ENCODE peak calls at places on chromosomes 11 and 22, in nine cellular contexts. One of them, this sample, is unnamed.

GRCh38 chr11:65559535-65559934 is 1.4 kb upstream of the LTBP3 start:
- DNase-seq in lower leg skin: no peak
- DNase-seq in astrocyte of the spinal cord: no peak
- DNase-seq in nephron progenitor cell: no peak
- DNase-seq in RWPE1: no peak
- DNase-seq in epithelial cell of esophagus: no peak
- DNase-seq in BJ: no peak
- DNase-seq in MM.1S: no peak
- DNase-seq in mesothelial cell of epicardium: no peak
- DNase-seq in this sample: no peak

GRCh38 chr11:8768625-8769333 is 86.2 kb downstream of the RPL27A start:
- DNase-seq in lower leg skin: peak; percentile 59
- DNase-seq in astrocyte of the spinal cord: peak; percentile 69
- DNase-seq in nephron progenitor cell: no peak
- DNase-seq in RWPE1: peak; percentile 38
- DNase-seq in epithelial cell of esophagus: peak; percentile 80
- DNase-seq in BJ: no peak
- DNase-seq in MM.1S: no peak
- DNase-seq in mesothelial cell of epicardium: no peak
- DNase-seq in this sample: no peak

GRCh38 chr11:34837246-34837856 is 78.8 kb downstream of the APIP start:
- DNase-seq in lower leg skin: no peak
- DNase-seq in astrocyte of the spinal cord: no peak
- DNase-seq in nephron progenitor cell: no peak
- DNase-seq in RWPE1: no peak
- DNase-seq in epithelial cell of esophagus: no peak
- DNase-seq in BJ: no peak
- DNase-seq in MM.1S: no peak
- DNase-seq in mesothelial cell of epicardium: no peak
- DNase-seq in this sample: no peak

GRCh38 chr11:34405079-34405858 is 33.5 kb upstream of the CAT start:
- DNase-seq in lower leg skin: no peak
- DNase-seq in astrocyte of the spinal cord: peak; percentile 20
- DNase-seq in nephron progenitor cell: no peak
- DNase-seq in RWPE1: peak; percentile 42
- DNase-seq in epithelial cell of esophagus: peak; percentile 35
- DNase-seq in BJ: no peak
- DNase-seq in MM.1S: no peak
- DNase-seq in mesothelial cell of epicardium: no peak
- DNase-seq in this sample: no peak

GRCh38 chr11:67731583-67731982 is 57.2 kb upstream of the ALDH3B2 start:
- DNase-seq in lower leg skin: no peak
- DNase-seq in astrocyte of the spinal cord: no peak
- DNase-seq in nephron progenitor cell: no peak
- DNase-seq in RWPE1: peak; percentile 0
- DNase-seq in epithelial cell of esophagus: no peak
- DNase-seq in BJ: no peak
- DNase-seq in MM.1S: no peak
- DNase-seq in mesothelial cell of epicardium: no peak
- DNase-seq in this sample: no peak

GRCh38 chr22:20663137-20663828 is 110.6 kb upstream of the SERPIND1 start:
- DNase-seq in lower leg skin: no peak
- DNase-seq in astrocyte of the spinal cord: no peak
- DNase-seq in nephron progenitor cell: no peak
- DNase-seq in RWPE1: peak; percentile 6
- DNase-seq in epithelial cell of esophagus: peak; percentile 86
- DNase-seq in BJ: no peak
- DNase-seq in MM.1S: no peak
- DNase-seq in mesothelial cell of epicardium: no peak
- DNase-seq in this sample: no peak

GRCh38 chr11:66363805-66364535 is 7.6 kb downstream of the SLC29A2 start:
- DNase-seq in lower leg skin: no peak
- DNase-seq in astrocyte of the spinal cord: no peak
- DNase-seq in nephron progenitor cell: peak; percentile 74
- DNase-seq in RWPE1: no peak
- DNase-seq in epithelial cell of esophagus: peak; percentile 36
- DNase-seq in BJ: no peak
- DNase-seq in MM.1S: peak; percentile 19
- DNase-seq in mesothelial cell of epicardium: no peak
- DNase-seq in this sample: peak; percentile 82

GRCh38 chr11:63564056-63564784 is 1.0 kb upstream of the PLAAT2 start:
- DNase-seq in lower leg skin: peak; percentile 58
- DNase-seq in astrocyte of the spinal cord: no peak
- DNase-seq in nephron progenitor cell: no peak
- DNase-seq in RWPE1: no peak
- DNase-seq in epithelial cell of esophagus: no peak
- DNase-seq in BJ: no peak
- DNase-seq in MM.1S: peak; percentile 90
- DNase-seq in mesothelial cell of epicardium: no peak
- DNase-seq in this sample: peak; percentile 74

GRCh38 chr11:16986434-16987204 is 27.6 kb downstream of the PLEKHA7 start:
- DNase-seq in lower leg skin: no peak
- DNase-seq in astrocyte of the spinal cord: peak; percentile 19
- DNase-seq in nephron progenitor cell: peak; percentile 26
- DNase-seq in RWPE1: no peak
- DNase-seq in epithelial cell of esophagus: no peak
- DNase-seq in BJ: no peak
- DNase-seq in MM.1S: peak; percentile 94
- DNase-seq in mesothelial cell of epicardium: no peak
- DNase-seq in this sample: peak; percentile 80

GRCh38 chr11:88246680-88247079 is 71.4 kb upstream of the RAB38 start:
- DNase-seq in lower leg skin: no peak
- DNase-seq in astrocyte of the spinal cord: peak; percentile 75
- DNase-seq in nephron progenitor cell: no peak
- DNase-seq in RWPE1: peak; percentile 44
- DNase-seq in epithelial cell of esophagus: peak; percentile 90
- DNase-seq in BJ: peak; percentile 75
- DNase-seq in MM.1S: no peak
- DNase-seq in mesothelial cell of epicardium: no peak
- DNase-seq in this sample: no peak

GRCh38 chr22:41504397-41504796 is 35.5 kb downstream of the ACO2 start:
- DNase-seq in lower leg skin: no peak
- DNase-seq in astrocyte of the spinal cord: no peak
- DNase-seq in nephron progenitor cell: no peak
- DNase-seq in RWPE1: peak; percentile 26
- DNase-seq in epithelial cell of esophagus: peak; percentile 63
- DNase-seq in BJ: no peak
- DNase-seq in MM.1S: no peak
- DNase-seq in mesothelial cell of epicardium: no peak
- DNase-seq in this sample: no peak

GRCh38 chr11:65433657-65434056 is 11.1 kb downstream of the NEAT1 start:
- DNase-seq in lower leg skin: peak; percentile 77
- DNase-seq in astrocyte of the spinal cord: peak; percentile 29
- DNase-seq in nephron progenitor cell: no peak
- DNase-seq in RWPE1: no peak
- DNase-seq in epithelial cell of esophagus: no peak
- DNase-seq in BJ: no peak
- DNase-seq in MM.1S: no peak
- DNase-seq in mesothelial cell of epicardium: no peak
- DNase-seq in this sample: no peak

GRCh38 chr11:72569966-72570892 is 104.0 kb downstream of the PDE2A start:
- DNase-seq in lower leg skin: peak; percentile 85
- DNase-seq in astrocyte of the spinal cord: peak; percentile 63
- DNase-seq in nephron progenitor cell: no peak
- DNase-seq in RWPE1: peak; percentile 70
- DNase-seq in epithelial cell of esophagus: peak; percentile 89
- DNase-seq in BJ: no peak
- DNase-seq in MM.1S: no peak
- DNase-seq in mesothelial cell of epicardium: no peak
- DNase-seq in this sample: no peak

GRCh38 chr22:30778261-30778660 is 83.6 kb downstream of the OSBP2 start:
- DNase-seq in lower leg skin: no peak
- DNase-seq in astrocyte of the spinal cord: no peak
- DNase-seq in nephron progenitor cell: no peak
- DNase-seq in RWPE1: no peak
- DNase-seq in epithelial cell of esophagus: no peak
- DNase-seq in BJ: no peak
- DNase-seq in MM.1S: no peak
- DNase-seq in mesothelial cell of epicardium: no peak
- DNase-seq in this sample: no peak

GRCh38 chr11:16925495-16926065 is 88.6 kb downstream of the PLEKHA7 start:
- DNase-seq in lower leg skin: no peak
- DNase-seq in astrocyte of the spinal cord: peak; percentile 29
- DNase-seq in nephron progenitor cell: peak; percentile 68
- DNase-seq in RWPE1: peak; percentile 58
- DNase-seq in epithelial cell of esophagus: peak; percentile 37
- DNase-seq in BJ: no peak
- DNase-seq in MM.1S: peak; percentile 86
- DNase-seq in mesothelial cell of epicardium: peak; percentile 33
- DNase-seq in this sample: peak; percentile 59

GRCh38 chr11:67031791-67032561 is 9.0 kb downstream of the SYT12 start:
- DNase-seq in lower leg skin: no peak
- DNase-seq in astrocyte of the spinal cord: peak; percentile 76
- DNase-seq in nephron progenitor cell: no peak
- DNase-seq in RWPE1: no peak
- DNase-seq in epithelial cell of esophagus: peak; percentile 68
- DNase-seq in BJ: no peak
- DNase-seq in MM.1S: no peak
- DNase-seq in mesothelial cell of epicardium: no peak
- DNase-seq in this sample: no peak

GRCh38 chr11:74678041-74678440 is 53.2 kb downstream of the CHRDL2 start:
- DNase-seq in lower leg skin: no peak
- DNase-seq in astrocyte of the spinal cord: no peak
- DNase-seq in nephron progenitor cell: no peak
- DNase-seq in RWPE1: no peak
- DNase-seq in epithelial cell of esophagus: no peak
- DNase-seq in BJ: no peak
- DNase-seq in MM.1S: no peak
- DNase-seq in mesothelial cell of epicardium: no peak
- DNase-seq in this sample: no peak

GRCh38 chr22:27775698-27776409 is 25.7 kb downstream of the MN1 start:
- DNase-seq in lower leg skin: no peak
- DNase-seq in astrocyte of the spinal cord: no peak
- DNase-seq in nephron progenitor cell: peak; percentile 51
- DNase-seq in RWPE1: no peak
- DNase-seq in epithelial cell of esophagus: no peak
- DNase-seq in BJ: no peak
- DNase-seq in MM.1S: no peak
- DNase-seq in mesothelial cell of epicardium: no peak
- DNase-seq in this sample: no peak

GRCh38 chr11:124763156-124763947 is 1.3 kb upstream of the ESAM start:
- DNase-seq in lower leg skin: peak; percentile 95
- DNase-seq in astrocyte of the spinal cord: peak; percentile 75
- DNase-seq in nephron progenitor cell: peak; percentile 94
- DNase-seq in RWPE1: peak; percentile 64
- DNase-seq in epithelial cell of esophagus: peak; percentile 68
- DNase-seq in BJ: no peak
- DNase-seq in MM.1S: peak; percentile 79
- DNase-seq in mesothelial cell of epicardium: peak; percentile 83
- DNase-seq in this sample: peak; percentile 69

GRCh38 chr11:94880216-94880615 is 93.1 kb downstream of the CWC15 start:
- DNase-seq in lower leg skin: no peak
- DNase-seq in astrocyte of the spinal cord: peak; percentile 60
- DNase-seq in nephron progenitor cell: no peak
- DNase-seq in RWPE1: peak; percentile 76
- DNase-seq in epithelial cell of esophagus: peak; percentile 96
- DNase-seq in BJ: no peak
- DNase-seq in MM.1S: no peak
- DNase-seq in mesothelial cell of epicardium: no peak
- DNase-seq in this sample: no peak
- TF ChIP-seq CTCF in lower leg skin: no peak
- TF ChIP-seq CTCF in astrocyte of the spinal cord: no peak
- TF ChIP-seq CTCF in nephron progenitor cell: no peak
- TF ChIP-seq CTCF in RWPE1: no peak
- TF ChIP-seq CTCF in epithelial cell of esophagus: no peak
- TF ChIP-seq CTCF in BJ: no peak
- TF ChIP-seq CTCF in MM.1S: no peak
- TF ChIP-seq CTCF in mesothelial cell of epicardium: no peak
- TF ChIP-seq CTCF in this sample: no peak

DNA sequence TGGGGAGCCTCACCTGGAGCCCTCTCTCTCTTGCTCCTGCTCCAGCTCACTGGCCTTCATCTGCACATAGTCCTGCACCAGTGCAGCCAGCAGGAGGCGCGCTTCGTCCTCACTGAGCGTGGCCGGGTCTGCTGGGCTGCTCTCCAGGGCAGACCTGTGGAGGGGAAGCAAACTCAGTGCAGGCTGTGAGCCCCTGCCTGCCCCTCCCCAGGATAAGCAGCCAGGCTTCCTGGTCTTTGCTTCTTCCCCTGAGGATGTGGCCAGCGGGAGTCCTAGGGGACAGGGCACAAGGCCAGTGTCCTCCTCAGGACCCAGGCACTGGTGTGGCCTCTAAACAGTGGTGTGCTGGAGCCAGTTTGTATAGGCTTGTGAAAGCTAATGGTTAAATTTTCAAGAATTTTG is 2.2 kb downstream of the CALCA start:
- DNase-seq in lower leg skin: no peak
- DNase-seq in astrocyte of the spinal cord: no peak
- DNase-seq in nephron progenitor cell: peak; percentile 88
- DNase-seq in RWPE1: no peak
- DNase-seq in epithelial cell of esophagus: peak; percentile 38
- DNase-seq in BJ: no peak
- DNase-seq in MM.1S: peak; percentile 25
- DNase-seq in mesothelial cell of epicardium: peak; percentile 40
- DNase-seq in this sample: no peak
- TF ChIP-seq CTCF in lower leg skin: no peak
- TF ChIP-seq CTCF in astrocyte of the spinal cord: peak; percentile 58
- TF ChIP-seq CTCF in nephron progenitor cell: peak; percentile 73
- TF ChIP-seq CTCF in RWPE1: no peak
- TF ChIP-seq CTCF in epithelial cell of esophagus: peak; percentile 53
- TF ChIP-seq CTCF in BJ: peak; percentile 57
- TF ChIP-seq CTCF in MM.1S: peak; percentile 57
- TF ChIP-seq CTCF in mesothelial cell of epicardium: peak; percentile 59
- TF ChIP-seq CTCF in this sample: peak; percentile 70

DNA sequence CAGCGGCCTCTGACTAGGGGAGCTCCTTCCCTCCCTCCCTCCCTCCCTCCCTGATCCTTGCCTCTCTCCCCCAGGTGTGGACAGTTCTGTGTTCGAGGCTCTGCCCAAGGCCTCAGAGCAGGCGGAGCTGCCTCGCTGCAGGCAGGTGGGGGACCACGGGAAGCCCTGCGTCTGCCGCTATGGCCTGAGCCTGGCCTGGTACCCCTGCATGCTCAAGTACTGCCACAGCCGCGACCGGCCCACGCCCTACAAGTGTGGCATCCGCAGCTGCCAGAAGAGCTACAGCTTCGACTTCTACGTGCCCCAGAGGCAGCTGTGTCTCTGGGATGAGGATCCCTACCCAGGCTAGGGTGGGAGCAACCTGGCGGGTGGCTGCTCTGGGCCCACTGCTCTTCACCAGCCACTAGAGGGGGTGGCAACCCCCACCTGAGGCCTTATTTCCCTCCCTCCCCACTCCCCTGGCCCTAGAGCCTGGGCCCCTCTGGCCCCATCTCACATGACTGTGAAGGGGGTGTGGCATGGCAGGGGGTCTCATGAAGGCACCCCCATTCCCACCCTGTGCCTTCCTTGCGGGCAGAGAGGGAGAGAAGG is 11.1 kb upstream of the POU2F3 start:
- DNase-seq in lower leg skin: no peak
- DNase-seq in astrocyte of the spinal cord: no peak
- DNase-seq in nephron progenitor cell: no peak
- DNase-seq in RWPE1: no peak
- DNase-seq in epithelial cell of esophagus: no peak
- DNase-seq in BJ: no peak
- DNase-seq in MM.1S: no peak
- DNase-seq in mesothelial cell of epicardium: no peak
- DNase-seq in this sample: no peak
- TF ChIP-seq CTCF in lower leg skin: no peak
- TF ChIP-seq CTCF in astrocyte of the spinal cord: peak; percentile 33
- TF ChIP-seq CTCF in nephron progenitor cell: peak; percentile 29
- TF ChIP-seq CTCF in RWPE1: no peak
- TF ChIP-seq CTCF in epithelial cell of esophagus: no peak
- TF ChIP-seq CTCF in BJ: peak; percentile 30
- TF ChIP-seq CTCF in MM.1S: peak; percentile 12
- TF ChIP-seq CTCF in mesothelial cell of epicardium: no peak
- TF ChIP-seq CTCF in this sample: peak; percentile 30

GRCh38 chr22:45397806-45398205 is 15.6 kb downstream of the SMC1B start:
- DNase-seq in lower leg skin: no peak
- DNase-seq in astrocyte of the spinal cord: no peak
- DNase-seq in nephron progenitor cell: no peak
- DNase-seq in RWPE1: no peak
- DNase-seq in epithelial cell of esophagus: no peak
- DNase-seq in BJ: no peak
- DNase-seq in MM.1S: peak; percentile 10
- DNase-seq in mesothelial cell of epicardium: no peak
- DNase-seq in this sample: no peak
- TF ChIP-seq CTCF in lower leg skin: no peak
- TF ChIP-seq CTCF in astrocyte of the spinal cord: peak; percentile 5
- TF ChIP-seq CTCF in nephron progenitor cell: no peak
- TF ChIP-seq CTCF in RWPE1: no peak
- TF ChIP-seq CTCF in epithelial cell of esophagus: no peak
- TF ChIP-seq CTCF in BJ: peak; percentile 6
- TF ChIP-seq CTCF in MM.1S: peak; percentile 42
- TF ChIP-seq CTCF in mesothelial cell of epicardium: no peak
- TF ChIP-seq CTCF in this sample: peak; percentile 23

This sample was measured in GM13977.